ENCODE peak calls at places on chromosomes 2 and 18, in six cellular contexts. B is tibial artery; F is IMR-90; M is CD8-positive, alpha-beta T cell; N is left lung; U is Peyer's patch. Y is an unnamed sample.

GRCh38 chr2:584863-585823 is 92.1 kb downstream of the TMEM18 start:
- DNase-seq in F (no peak), U (peak; percentile 58), M (peak; percentile 23), N (no peak), B (no peak), Y (no peak)

GRCh38 chr2:237157551-237158102 is 71.9 kb downstream of the COPS8 start:
- DNase-seq in B (no peak), N (no peak), F (peak; percentile 74), M (no peak), U (no peak), Y (no peak)

GRCh38 chr2:217521820-217522219 is 481.0 kb downstream of the TNS1 start:
- DNase-seq in M (no peak), F (no peak), N (no peak), U (no peak), B (no peak), Y (no peak)

GRCh38 chr2:3739313-3739712 is 35.9 kb downstream of the DCDC2C start:
- DNase-seq in U (no peak), N (no peak), B (no peak), M (no peak), F (no peak), Y (no peak)

GRCh38 chr2:98489971-98490962 is 45.6 kb downstream of the INPP4A start:
- DNase-seq in U (peak; percentile 45), F (no peak), B (no peak), N (no peak), M (no peak), Y (no peak)

GRCh38 chr18:68262697-68263293 is 452.1 kb downstream of the TMX3 start:
- DNase-seq in U (no peak), F (peak; percentile 83), B (no peak), N (no peak), M (no peak), Y (no peak)

GRCh38 chr2:211114826-211115450 is 558.5 kb downstream of the CPS1 start:
- DNase-seq in F (no peak), N (no peak), M (no peak), U (no peak), B (no peak), Y (no peak)

GRCh38 chr2:206756816-206757215 is 8.3 kb downstream of the MDH1B start:
- DNase-seq in B (no peak), U (no peak), F (no peak), M (no peak), N (no peak), Y (no peak)

GRCh38 chr2:14866953-14867352 is 234.4 kb downstream of the LRATD1 start:
- DNase-seq in N (no peak), U (no peak), M (no peak), B (no peak), F (no peak), Y (no peak)

GRCh38 chr2:181790716-181791649 is 100.5 kb upstream of the ITPRID2 start:
- DNase-seq in F (peak; percentile 99), U (peak; percentile 54), N (no peak), B (no peak), M (no peak), Y (no peak)

GRCh38 chr2:17539993-17540812 is at the start of gene VSNL1:
- DNase-seq in F (peak; percentile 68), M (no peak), U (peak; percentile 47), N (peak; percentile 86), B (peak; percentile 48), Y (peak; percentile 71)

GRCh38 chr18:68837665-68838390 is 39.9 kb downstream of the CCDC102B start:
- DNase-seq in U (no peak), F (peak; percentile 77), M (no peak), N (no peak), B (no peak), Y (no peak)

GRCh38 chr2:46230115-46230571 is 67.1 kb upstream of the EPAS1 start:
- DNase-seq in F (no peak), N (peak; percentile 61), M (no peak), U (peak; percentile 57), B (peak; percentile 53), Y (peak; percentile 61)

GRCh38 chr18:4455113-4455811 is at the start of gene DLGAP1:
- DNase-seq in B (peak; percentile 25), F (no peak), M (no peak), U (peak; percentile 46), N (peak; percentile 80), Y (peak; percentile 72)

GRCh38 chr2:105800953-105801635 is 56.4 kb downstream of the NCK2 start:
- DNase-seq in B (no peak), F (no peak), M (no peak), N (no peak), U (peak; percentile 47), Y (no peak)
- H3K4me1 ChIP-seq in B (no peaks in the 10 kb centered on the region), F (peaks cover 12% of the 10 kb centered on the region), M (peaks cover 96% of the 10 kb centered on the region), N (peaks cover 26% of the 10 kb centered on the region), U (peaks cover 63% of the 10 kb centered on the region), Y (peaks cover 61% of the 10 kb centered on the region)

GRCh38 chr2:231370429-231370748 is 25.1 kb upstream of the B3GNT7 start:
- DNase-seq in F (no peak), M (no peak), B (no peak), U (no peak), N (no peak), Y (peak; percentile 35)

GRCh38 chr2:231372326-231372725 is 23.2 kb upstream of the B3GNT7 start:
- DNase-seq in U (no peak), N (no peak), B (no peak), F (no peak), M (no peak), Y (peak; percentile 31)

GRCh38 chr2:231373184-231373583 is 22.3 kb upstream of the B3GNT7 start:
- DNase-seq in U (no peak), F (no peak), N (no peak), B (no peak), M (no peak), Y (no peak)

GRCh38 chr2:231370749-231371429 is 24.6 kb upstream of the B3GNT7 start:
- DNase-seq in N (no peak), M (no peak), U (no peak), F (no peak), B (no peak), Y (peak; percentile 59)

DNA sequence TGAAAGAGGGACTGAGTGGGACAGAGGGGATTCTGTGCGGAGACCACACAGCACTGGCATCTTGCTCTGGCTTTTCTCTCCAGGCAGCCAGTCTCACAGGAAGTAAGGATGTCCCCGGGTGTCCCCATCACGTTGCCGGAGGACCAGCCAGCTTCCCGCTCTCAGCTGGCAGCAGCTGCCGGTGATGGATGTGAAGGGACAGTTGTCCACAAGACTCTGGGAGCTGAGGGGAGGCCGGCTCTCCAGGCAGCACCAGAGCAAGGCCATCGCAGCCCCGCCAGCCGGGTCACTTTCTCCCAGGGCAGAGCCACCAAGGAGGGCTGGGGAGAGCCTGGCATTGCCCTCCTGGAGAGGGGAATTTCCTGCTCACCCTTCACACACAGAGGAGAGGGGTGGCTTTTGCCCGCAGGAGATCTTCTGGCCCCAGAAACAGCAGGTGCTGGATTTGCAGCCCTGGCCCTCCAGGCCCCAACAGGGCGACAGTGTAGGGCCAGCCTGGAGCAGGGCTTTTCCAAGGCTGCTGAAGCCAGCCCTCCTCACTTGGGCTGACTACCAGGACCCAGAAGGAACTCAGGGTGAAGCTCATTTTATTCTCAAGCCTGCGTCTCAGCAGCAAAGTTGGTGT is 24.0 kb upstream of the B3GNT7 start:
- DNase-seq in F (no peak), U (no peak), M (no peak), B (no peak), N (no peak), Y (peak; percentile 44)
- H3K27ac ChIP-seq in F (no peak overlapping the region), U (no peak overlapping the region), M (no peak overlapping the region), B (no peak overlapping the region), N (no peak overlapping the region), Y (no peak overlapping the region)

DNA sequence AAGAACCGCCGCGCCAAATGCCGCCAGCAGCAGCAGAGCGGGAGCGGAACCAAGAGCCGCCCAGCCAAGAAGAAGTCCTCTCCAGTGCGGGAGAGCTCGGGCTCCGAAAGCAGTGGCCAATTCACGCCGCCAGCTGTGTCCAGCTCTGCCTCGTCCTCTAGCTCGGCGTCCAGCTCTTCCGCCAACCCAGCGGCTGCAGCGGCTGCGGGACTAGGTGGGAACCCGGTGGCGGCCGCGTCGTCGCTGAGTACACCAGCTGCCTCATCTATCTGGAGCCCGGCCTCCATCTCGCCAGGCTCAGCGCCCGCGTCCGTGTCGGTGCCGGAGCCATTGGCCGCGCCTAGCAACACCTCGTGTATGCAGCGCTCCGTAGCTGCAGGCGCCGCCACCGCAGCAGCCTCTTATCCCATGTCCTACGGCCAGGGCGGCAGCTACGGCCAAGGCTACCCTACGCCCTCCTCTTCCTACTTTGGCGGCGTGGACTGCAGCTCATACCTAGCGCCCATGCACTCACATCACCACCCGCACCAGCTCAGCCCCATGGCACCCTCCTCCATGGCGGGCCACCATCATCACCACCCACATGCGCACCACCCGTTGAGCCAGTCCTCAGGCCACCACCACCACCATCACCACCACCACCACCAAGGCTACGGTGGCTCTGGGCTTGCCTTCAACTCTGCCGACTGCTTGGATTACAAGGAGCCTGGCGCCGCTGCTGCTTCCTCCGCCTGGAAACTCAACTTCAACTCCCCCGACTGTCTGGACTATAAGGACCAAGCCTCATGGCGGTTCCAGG is 5.1 kb downstream of the OTX1 start:
- DNase-seq in M (no peak), F (no peak), N (no peak), B (no peak), U (no peak), Y (no peak)
- H3K4me1 ChIP-seq in M (peaks cover 67% of the 10 kb centered on the region), F (peaks cover 2% of the 10 kb centered on the region), N (peaks cover 33% of the 10 kb centered on the region), B (no peaks in the 10 kb centered on the region), U (no peaks in the 10 kb centered on the region), Y (peaks cover 76% of the 10 kb centered on the region)

GRCh38 chr18:58608216-58608615 is 20.7 kb downstream of the ALPK2 start:
- DNase-seq in F (no peak), U (no peak), N (no peak), B (no peak), M (no peak), Y (no peak)

GRCh38 chr18:58604301-58604700 is 24.6 kb downstream of the ALPK2 start:
- DNase-seq in M (no peak), U (no peak), B (no peak), N (no peak), F (no peak), Y (no peak)

GRCh38 chr18:58603365-58604067 is 25.4 kb downstream of the ALPK2 start:
- DNase-seq in M (no peak), B (no peak), U (no peak), N (no peak), F (peak; percentile 36), Y (no peak)

GRCh38 chr18:58606236-58606635 is 22.7 kb downstream of the ALPK2 start:
- DNase-seq in B (no peak), M (no peak), F (no peak), N (no peak), U (no peak), Y (no peak)

DNA sequence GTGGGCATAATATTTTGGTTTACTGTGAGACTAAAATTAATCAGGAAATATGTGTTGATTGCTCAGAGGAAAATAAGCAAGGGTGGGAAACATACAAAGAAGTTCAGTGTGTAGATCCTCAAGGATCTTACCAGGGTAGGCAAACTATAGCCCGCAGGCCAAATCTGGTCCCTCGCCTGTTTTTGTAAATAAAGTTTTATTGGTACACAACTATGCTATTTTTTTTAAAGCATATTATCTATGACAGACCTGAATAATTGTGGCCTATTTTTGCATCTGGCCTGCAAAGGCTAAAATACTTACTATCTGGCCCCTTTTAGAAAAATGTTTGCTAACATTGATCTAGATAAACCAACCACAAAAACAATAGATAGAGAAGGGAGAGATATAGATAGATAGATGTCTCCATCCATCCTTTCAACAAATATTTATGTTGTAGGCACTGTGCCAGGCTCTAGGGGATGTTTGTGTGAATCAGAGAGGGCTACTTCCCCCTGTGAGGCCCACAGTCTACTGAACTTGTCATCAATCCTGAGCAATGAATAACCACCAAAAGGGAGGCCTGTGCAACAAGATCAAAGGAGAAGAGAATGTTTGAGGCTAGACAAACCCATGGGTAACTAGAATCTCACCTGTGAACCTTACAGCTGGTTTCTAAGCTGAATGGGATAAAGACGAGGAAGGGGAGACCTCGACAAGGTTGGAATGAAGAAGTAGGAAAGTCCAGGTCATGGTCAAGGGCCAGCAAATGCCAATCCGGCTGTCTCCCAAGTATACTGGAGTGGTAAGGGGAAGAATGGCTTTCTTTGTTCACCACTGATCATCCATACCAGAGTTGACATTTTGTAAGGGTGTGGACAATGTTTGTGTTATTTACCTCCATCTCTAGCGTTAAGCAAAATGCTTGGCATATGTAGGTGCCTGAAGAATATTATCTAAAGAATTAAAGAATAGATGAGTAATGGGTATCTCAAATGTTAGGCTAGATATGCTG is 23.6 kb downstream of the ALPK2 start:
- DNase-seq in N (no peak), U (no peak), B (no peak), M (peak; percentile 35), F (peak; percentile 87), Y (no peak)
- H3K27ac ChIP-seq in N (no peak overlapping the region), U (no peak overlapping the region), B (no peak overlapping the region), M (no peak overlapping the region), F (no peak overlapping the region), Y (no peak overlapping the region)